ENCODE peak calls at places on chromosome 5, in nine cellular contexts. O is IMR-90, H is Peyer's patch, I is GM23338, A is heart left ventricle, X is CD14-positive monocyte, E is neural crest cell, Y is epithelial cell of esophagus, C is GM20000. F is an unnamed sample.

GRCh38 chr5:62708481-62709325 is 130.1 kb downstream of the LRRC70 start:
- DNase-seq in O (no peak), H (no peak), I (no peak), A (no peak), X (no peak), E (no peak), Y (no peak), C (no peak), F (no peak)

GRCh38 chr5:149829954-149830353 is 99.8 kb downstream of the PPARGC1B start:
- DNase-seq in O (no peak), H (no peak), I (peak), A (no peak), X (no peak), E (no peak), Y (no peak), C (peak), F (no peak)

GRCh38 chr5:101424530-101425175 is 521.6 kb upstream of the ST8SIA4 start:
- DNase-seq in O (peak), H (no peak), I (no peak), A (no peak), X (no peak), E (no peak), Y (peak), C (no peak), F (no peak)

GRCh38 chr5:65332591-65332990 is 149.1 kb downstream of the ADAMTS6 start:
- DNase-seq in O (no peak), H (no peak), I (no peak), A (no peak), X (no peak), E (no peak), Y (no peak), C (no peak), F (no peak)

GRCh38 chr5:55638455-55638854 is 73.7 kb downstream of the SLC38A9 start:
- DNase-seq in O (peak), H (no peak), I (no peak), A (no peak), X (no peak), E (no peak), Y (no peak), C (no peak), F (no peak)

GRCh38 chr5:135372654-135373381 is 26.2 kb downstream of the MACROH2A1 start:
- DNase-seq in O (no peak), H (no peak), I (no peak), A (no peak), X (no peak), E (no peak), Y (no peak), C (no peak), F (no peak)

GRCh38 chr5:24407486-24407885 is 237.3 kb downstream of the CDH10 start:
- DNase-seq in O (no peak), H (no peak), I (no peak), A (no peak), X (no peak), E (no peak), Y (no peak), C (no peak), F (no peak)

GRCh38 chr5:62582198-62582597 is 3.6 kb downstream of the LRRC70 start:
- DNase-seq in O (no peak), H (no peak), I (peak), A (no peak), X (no peak), E (no peak), Y (peak), C (no peak), F (no peak)

GRCh38 chr5:78720234-78720985 is 71.8 kb upstream of the LHFPL2 start:
- DNase-seq in O (no peak), H (no peak), I (no peak), A (no peak), X (no peak), E (no peak), Y (no peak), C (no peak), F (no peak)

GRCh38 chr5:41574391-41574790 is 64.0 kb upstream of the PLCXD3 start:
- DNase-seq in O (no peak), H (no peak), I (no peak), A (no peak), X (no peak), E (no peak), Y (no peak), C (no peak), F (no peak)

GRCh38 chr5:127313847-127314473 is 23.4 kb downstream of the MEGF10 start:
- DNase-seq in O (peak), H (peak), I (peak), A (peak), X (peak), E (peak), Y (peak), C (peak), F (no peak)

GRCh38 chr5:151719228-151719861 is 32.6 kb upstream of the SPARC start:
- DNase-seq in O (peak), H (no peak), I (peak), A (no peak), X (no peak), E (peak), Y (peak), C (no peak), F (no peak)

GRCh38 chr5:144876990-144877389 is 706.3 kb downstream of the KCTD16 start:
- DNase-seq in O (no peak), H (no peak), I (no peak), A (no peak), X (no peak), E (no peak), Y (no peak), C (no peak), F (no peak)

GRCh38 chr5:177383181-177383580 is 1.1 kb upstream of the SLC34A1 start:
- DNase-seq in O (no peak), H (no peak), I (no peak), A (no peak), X (no peak), E (no peak), Y (no peak), C (no peak), F (no peak)

GRCh38 chr5:68285857-68286611 is 70.5 kb downstream of the PIK3R1 start:
- DNase-seq in O (peak), H (no peak), I (peak), A (no peak), X (no peak), E (no peak), Y (peak), C (peak), F (no peak)

GRCh38 chr5:59042683-59043082 is 459.8 kb downstream of the RAB3C start:
- DNase-seq in O (no peak), H (no peak), I (no peak), A (peak), X (no peak), E (no peak), Y (no peak), C (no peak), F (no peak)

GRCh38 chr5:97208184-97208713 is 25.2 kb upstream of the RIOK2 start:
- DNase-seq in O (no peak), H (no peak), I (no peak), A (no peak), X (no peak), E (no peak), Y (no peak), C (no peak), F (no peak)

GRCh38 chr5:66436721-66437120 is 159.5 kb upstream of the MAST4 start:
- DNase-seq in O (no peak), H (no peak), I (peak), A (no peak), X (no peak), E (no peak), Y (peak), C (peak), F (no peak)

GRCh38 chr5:59722875-59723274 is 170.7 kb downstream of the PDE4D start:
- DNase-seq in O (peak), H (no peak), I (no peak), A (no peak), X (no peak), E (no peak), Y (peak), C (no peak), F (no peak)

GRCh38 chr5:170536498-170536897 is 32.7 kb downstream of the KCNIP1 start:
- DNase-seq in O (no peak), H (no peak), I (no peak), A (no peak), X (no peak), E (no peak), Y (no peak), C (no peak), F (no peak)

GRCh38 chr5:80245986-80246781 is 9.7 kb downstream of the SERINC5 start:
- DNase-seq in O (peak), H (no peak), I (peak), A (no peak), X (no peak), E (no peak), Y (peak), C (no peak), F (no peak)

GRCh38 chr5:168015506-168015905 is 275.9 kb upstream of the WWC1 start:
- DNase-seq in O (peak), H (no peak), I (no peak), A (no peak), X (no peak), E (no peak), Y (peak), C (no peak), F (no peak)

GRCh38 chr5:5140051-5141010 is at the start of gene ADAMTS16:
- DNase-seq in O (no peak), H (no peak), I (peak), A (no peak), X (no peak), E (peak), Y (no peak), C (peak), F (no peak)

GRCh38 chr5:136734638-136735037 is 369.3 kb upstream of the TRPC7 start:
- DNase-seq in O (no peak), H (no peak), I (no peak), A (no peak), X (no peak), E (no peak), Y (no peak), C (no peak), F (no peak)

GRCh38 chr5:77133061-77133758 is 46.1 kb upstream of the ZBED3 start:
- DNase-seq in O (peak), H (no peak), I (no peak), A (peak), X (no peak), E (no peak), Y (peak), C (no peak), F (no peak)

GRCh38 chr5:166722939-166723338 is 1568.5 kb upstream of the WWC1 start:
- DNase-seq in O (no peak), H (no peak), I (no peak), A (no peak), X (no peak), E (no peak), Y (peak), C (no peak), F (no peak)

GRCh38 chr5:97009212-97009898 is 73.5 kb downstream of the LNPEP start:
- DNase-seq in O (no peak), H (no peak), I (no peak), A (no peak), X (no peak), E (no peak), Y (peak), C (peak), F (no peak)

GRCh38 chr5:68803881-68804319 is 289.9 kb upstream of the SLC30A5 start:
- DNase-seq in O (no peak), H (no peak), I (no peak), A (no peak), X (no peak), E (no peak), Y (no peak), C (no peak), F (no peak)

GRCh38 chr5:153584131-153584530 is 93.7 kb downstream of the GRIA1 start:
- DNase-seq in O (no peak), H (no peak), I (no peak), A (no peak), X (no peak), E (no peak), Y (no peak), C (no peak), F (no peak)

GRCh38 chr5:177459819-177460628 is 13.4 kb downstream of the DBN1 start:
- DNase-seq in O (no peak), H (no peak), I (no peak), A (no peak), X (no peak), E (no peak), Y (no peak), C (no peak), F (no peak)

GRCh38 chr5:26847041-26847736 is 191.2 kb downstream of the CDH9 start:
- DNase-seq in O (no peak), H (no peak), I (peak), A (no peak), X (no peak), E (no peak), Y (no peak), C (no peak), F (no peak)

GRCh38 chr5:160054831-160055230 is 45.9 kb downstream of the TTC1 start:
- DNase-seq in O (peak), H (no peak), I (no peak), A (no peak), X (no peak), E (no peak), Y (peak), C (no peak), F (no peak)

GRCh38 chr5:165630211-165630866 is 2124.9 kb downstream of the MAT2B start:
- DNase-seq in O (peak), H (no peak), I (peak), A (peak), X (no peak), E (peak), Y (peak), C (peak), F (no peak)

GRCh38 chr5:172707285-172708182 is 63.5 kb downstream of the DUSP1 start:
- DNase-seq in O (peak), H (peak), I (peak), A (no peak), X (no peak), E (peak), Y (peak), C (no peak), F (no peak)
- TF ChIP-seq CTCF in O (peak), H (peak), I (peak), A (peak), X (peak), E (peak), Y (peak), C (peak), F (no peak)

DNA sequence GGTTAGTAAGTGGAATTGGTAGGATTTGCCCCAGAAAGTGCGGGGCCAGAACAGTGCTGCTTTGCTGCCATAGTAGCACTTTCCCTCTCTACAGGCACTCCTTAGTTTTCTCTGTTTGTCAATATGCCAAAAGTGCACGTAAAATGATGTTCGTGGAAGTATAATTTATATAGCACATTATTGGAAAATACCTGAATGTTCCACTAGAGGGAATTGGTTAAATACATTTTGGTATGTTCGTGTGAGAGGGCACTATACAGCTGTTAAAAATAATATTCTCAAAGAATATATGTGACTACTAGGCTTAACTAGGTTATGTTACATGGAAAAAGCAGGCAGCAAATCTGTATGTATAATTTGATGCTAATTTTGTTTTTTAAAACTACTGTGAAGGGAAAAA is 184.0 kb upstream of the GDNF start:
- DNase-seq in O (no peak), H (no peak), I (no peak), A (no peak), X (no peak), E (no peak), Y (no peak), C (no peak), F (no peak)
- TF ChIP-seq CTCF in O (peak), H (no peak), I (peak), A (no peak), X (no peak), E (peak), Y (peak), C (no peak), F (no peak)

GRCh38 chr5:52582313-52582712 is 205.4 kb upstream of the ITGA1 start:
- DNase-seq in O (no peak), H (no peak), I (peak), A (no peak), X (no peak), E (no peak), Y (no peak), C (no peak), F (no peak)
- TF ChIP-seq CTCF in O (no peak), H (no peak), I (peak), A (no peak), X (no peak), E (no peak), Y (no peak), C (no peak), F (no peak)

GRCh38 chr5:115349001-115349817 is 52.8 kb upstream of the CCDC112 start:
- DNase-seq in O (peak), H (no peak), I (no peak), A (no peak), X (no peak), E (no peak), Y (peak), C (no peak), F (no peak)
- TF ChIP-seq CTCF in O (no peak), H (no peak), I (no peak), A (no peak), X (no peak), E (no peak), Y (peak), C (no peak), F (no peak)

GRCh38 chr5:133746834-133747233 is 134.5 kb upstream of the FSTL4 start:
- DNase-seq in O (no peak), H (no peak), I (peak), A (no peak), X (no peak), E (no peak), Y (no peak), C (no peak), F (peak)
- TF ChIP-seq CTCF in O (no peak), H (peak), I (peak), A (no peak), X (peak), E (peak), Y (no peak), C (no peak), F (no peak)

DNA sequence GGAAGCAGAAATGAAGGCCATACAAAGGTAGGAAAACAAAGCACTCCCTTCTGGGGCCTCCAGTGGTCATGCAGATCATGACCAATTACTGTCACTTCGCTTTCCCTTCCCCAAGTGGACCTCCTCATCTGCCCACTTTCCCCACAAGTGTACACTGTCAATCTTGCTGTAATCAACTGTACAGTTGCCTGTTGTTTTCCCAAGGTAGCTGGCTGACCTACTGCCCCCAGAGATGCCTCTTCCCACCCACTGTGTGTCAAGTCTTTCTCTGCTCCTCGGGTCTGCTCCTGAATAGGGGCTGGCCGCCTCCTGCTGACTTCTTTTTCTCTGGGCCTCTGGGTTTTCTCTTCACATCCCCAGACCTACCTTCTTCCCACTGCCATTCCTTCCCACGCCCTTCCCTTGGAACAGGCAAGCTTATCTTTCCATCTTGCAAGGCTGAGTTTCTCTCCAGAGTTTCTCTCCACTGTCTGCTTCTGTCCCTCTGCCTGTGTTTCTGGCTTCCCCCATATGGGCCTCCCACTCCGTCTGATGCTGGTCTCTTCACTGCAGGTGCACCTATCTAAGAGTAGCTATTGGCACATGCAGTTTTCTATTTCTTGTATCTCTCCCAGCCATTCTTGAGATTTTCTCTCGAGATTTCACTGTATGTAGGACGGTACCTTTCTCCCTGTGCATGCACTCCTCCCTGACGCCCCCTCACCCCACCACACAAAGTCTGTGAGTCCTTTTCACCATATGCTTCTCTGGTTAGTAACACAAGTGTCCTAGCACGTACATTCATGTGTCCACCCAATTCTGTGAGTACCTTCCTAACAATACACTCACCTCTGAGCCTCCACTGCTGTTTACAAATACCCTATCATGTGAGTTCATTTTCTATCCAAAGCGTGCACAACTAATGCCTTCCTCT is 2.3 kb downstream of the ELL2 start:
- DNase-seq in O (peak), H (peak), I (peak), A (no peak), X (no peak), E (no peak), Y (no peak), C (peak), F (no peak)
- TF ChIP-seq CTCF in O (no peak), H (no peak), I (no peak), A (no peak), X (no peak), E (no peak), Y (no peak), C (no peak), F (no peak)

DNA sequence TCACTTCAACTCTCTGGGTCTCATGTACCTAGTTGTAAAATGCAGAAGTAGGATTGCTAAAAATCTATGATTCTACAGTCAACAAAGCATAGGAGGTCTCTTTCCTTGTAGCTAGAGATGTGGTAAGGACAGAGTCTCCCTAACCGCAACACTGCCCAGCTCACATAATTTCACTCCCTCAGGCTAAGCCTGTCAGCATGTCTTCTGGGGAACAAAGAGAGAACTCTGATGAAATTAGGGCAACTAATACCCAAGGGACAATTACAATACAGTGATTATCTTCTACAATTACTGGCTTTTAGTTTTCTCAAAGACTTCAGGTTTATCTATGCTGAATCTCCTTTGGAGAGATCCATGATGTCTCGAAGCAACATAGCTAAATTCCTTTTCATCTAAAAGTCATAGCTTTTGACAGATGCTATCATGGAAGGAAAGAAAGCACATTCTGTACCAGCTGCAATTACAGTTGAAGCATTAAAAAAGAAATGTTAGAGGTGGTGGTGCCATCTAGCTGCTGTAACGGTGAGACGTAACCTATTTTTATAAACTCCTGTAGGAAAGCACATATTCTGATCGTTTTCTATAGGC is 141.1 kb upstream of the TARS1 start:
- DNase-seq in O (peak), H (no peak), I (peak), A (no peak), X (no peak), E (no peak), Y (peak), C (peak), F (no peak)
- TF ChIP-seq CTCF in O (peak), H (no peak), I (peak), A (peak), X (no peak), E (peak), Y (peak), C (no peak), F (peak)

GRCh38 chr5:38734353-38734752 is 111.5 kb upstream of the OSMR start:
- DNase-seq in O (no peak), H (no peak), I (peak), A (no peak), X (no peak), E (no peak), Y (no peak), C (no peak), F (no peak)
- TF ChIP-seq CTCF in O (no peak), H (no peak), I (peak), A (no peak), X (no peak), E (peak), Y (no peak), C (no peak), F (no peak)

GRCh38 chr5:157470616-157471015 is 10.6 kb downstream of the NIPAL4 start:
- DNase-seq in O (no peak), H (no peak), I (no peak), A (no peak), X (no peak), E (no peak), Y (no peak), C (no peak), F (no peak)
- TF ChIP-seq CTCF in O (no peak), H (no peak), I (no peak), A (no peak), X (no peak), E (no peak), Y (no peak), C (no peak), F (no peak)

GRCh38 chr5:8362507-8362906 is 493.6 kb downstream of the MTRR start:
- DNase-seq in O (no peak), H (no peak), I (no peak), A (no peak), X (no peak), E (no peak), Y (no peak), C (no peak), F (no peak)
- TF ChIP-seq CTCF in O (no peak), H (no peak), I (no peak), A (no peak), X (no peak), E (no peak), Y (no peak), C (no peak), F (no peak)

F was measured in coronary artery.